ENCODE peak calls at places on chromosomes 11 and 22, in six cellular contexts. H, N, F, K, Y and X are unnamed samples.

GRCh38 chr11:72787262-72788104 is 6.4 kb downstream of the STARD10 start:
- DNase-seq in H (no peak), N (peak), F (no peak), K (no peak), Y (no peak), X (no peak)

GRCh38 chr11:130555251-130555841 is 106.9 kb downstream of the ADAMTS15 start:
- DNase-seq in H (no peak), N (no peak), F (no peak), K (no peak), Y (no peak), X (no peak)

GRCh38 chr11:772429-773390 is 4.6 kb downstream of the GATD1 start:
- DNase-seq in H (no peak), N (peak), F (no peak), K (no peak), Y (no peak), X (no peak)

GRCh38 chr11:19377855-19378254 is 137.1 kb upstream of the E2F8 start:
- DNase-seq in H (no peak), N (no peak), F (no peak), K (no peak), Y (no peak), X (no peak)

GRCh38 chr22:22909605-22910271 is 22.1 kb downstream of the IGLL5 start:
- DNase-seq in H (no peak), N (no peak), F (no peak), K (no peak), Y (no peak), X (no peak)

GRCh38 chr11:74257934-74258553 is 53.4 kb downstream of the P4HA3 start:
- DNase-seq in H (peak), N (no peak), F (peak), K (peak), Y (peak), X (peak)

GRCh38 chr11:118641463-118642019 is 34.1 kb downstream of the PHLDB1 start:
- DNase-seq in H (no peak), N (no peak), F (no peak), K (no peak), Y (no peak), X (no peak)

GRCh38 chr11:61536676-61537270 is 28.2 kb downstream of the LRRC10B start:
- DNase-seq in H (no peak), N (no peak), F (no peak), K (no peak), Y (no peak), X (no peak)

GRCh38 chr11:8259316-8259995 is 4.2 kb downstream of the LMO1 start:
- DNase-seq in H (no peak), N (peak), F (no peak), K (no peak), Y (no peak), X (no peak)

GRCh38 chr11:121104223-121104831 is 3.3 kb downstream of the TECTA start:
- DNase-seq in H (no peak), N (no peak), F (peak), K (no peak), Y (no peak), X (no peak)

GRCh38 chr11:79374707-79375106 is 66.1 kb downstream of the TENM4 start:
- DNase-seq in H (no peak), N (no peak), F (no peak), K (no peak), Y (no peak), X (no peak)

GRCh38 chr11:79369094-79369493 is 71.7 kb downstream of the TENM4 start:
- DNase-seq in H (no peak), N (no peak), F (no peak), K (no peak), Y (no peak), X (no peak)

GRCh38 chr11:79367844-79368243 is 73.0 kb downstream of the TENM4 start:
- DNase-seq in H (no peak), N (no peak), F (no peak), K (no peak), Y (no peak), X (no peak)

GRCh38 chr11:79371724-79372123 is 69.1 kb downstream of the TENM4 start:
- DNase-seq in H (no peak), N (no peak), F (no peak), K (no peak), Y (no peak), X (no peak)

DNA sequence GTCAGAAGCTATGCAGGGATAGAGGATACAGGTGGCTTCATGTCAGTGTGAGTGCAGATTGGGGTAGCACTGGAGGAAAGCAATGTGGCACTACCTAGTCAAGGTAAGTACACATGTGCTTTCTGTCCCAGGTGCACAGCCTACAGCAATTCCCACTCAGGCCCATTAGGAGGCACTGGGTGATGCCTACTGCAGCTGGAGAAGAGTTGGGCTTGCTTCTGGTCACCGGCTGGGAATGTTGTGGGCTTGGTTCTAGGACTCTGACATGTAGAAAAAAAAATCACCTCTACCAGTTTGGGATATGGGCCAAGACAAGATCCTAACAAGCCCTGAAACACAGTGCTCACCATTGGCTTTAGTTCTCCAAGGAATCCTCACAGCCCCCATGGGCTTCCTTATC is 69.7 kb downstream of the TENM4 start:
- DNase-seq in H (no peak), N (no peak), F (no peak), K (no peak), Y (no peak), X (no peak)
- TF ChIP-seq CTCF in H (no peak), N (no peak), F (no peak), K (no peak), Y (no peak), X (no peak)

GRCh38 chr11:127000991-127001390 is 421 bp upstream of the KIRREL3 start:
- DNase-seq in H (peak), N (no peak), F (no peak), K (no peak), Y (no peak), X (no peak)

GRCh38 chr11:127003260-127003981 is 2.9 kb upstream of the KIRREL3 start:
- DNase-seq in H (peak), N (peak), F (no peak), K (no peak), Y (no peak), X (no peak)

GRCh38 chr11:127000291-127000968 is at the start of gene KIRREL3:
- DNase-seq in H (peak), N (no peak), F (no peak), K (no peak), Y (no peak), X (no peak)

GRCh38 chr11:126999366-126999765 is 1.2 kb downstream of the KIRREL3 start:
- DNase-seq in H (no peak), N (no peak), F (no peak), K (no peak), Y (peak), X (no peak)

GRCh38 chr11:127002669-127003259 is 2.2 kb upstream of the KIRREL3 start:
- DNase-seq in H (no peak), N (no peak), F (no peak), K (no peak), Y (no peak), X (no peak)
- H3K4me3 ChIP-seq in H (peak), N (no peak), F (peak), K (no peak), Y (no peak), X (no peak)

DNA sequence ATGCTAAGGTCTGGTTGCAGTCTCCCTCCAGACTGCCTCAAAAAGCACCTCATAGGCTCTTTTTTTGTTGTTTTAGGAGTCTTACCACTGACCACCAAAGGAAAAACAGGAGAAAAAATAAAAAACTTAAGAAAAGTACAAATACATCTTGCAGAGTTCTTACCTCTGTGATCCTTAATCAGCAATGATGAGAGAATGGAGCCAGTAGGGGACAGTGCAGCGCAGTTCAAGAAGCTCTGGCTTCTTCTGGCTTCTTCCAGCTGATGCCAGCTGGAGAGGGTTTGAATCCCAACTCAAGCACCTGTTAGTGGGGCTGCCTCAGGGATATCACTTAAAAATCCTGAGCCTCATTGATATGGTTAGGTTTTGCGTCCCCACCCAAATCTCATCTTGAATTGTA is 223.3 kb upstream of the ISX start:
- DNase-seq in H (no peak), N (no peak), F (no peak), K (no peak), Y (no peak), X (no peak)
- H3K27ac ChIP-seq in H (no peak), N (no peak), F (no peak), K (no peak), Y (no peak), X (no peak)

GRCh38 chr11:75431533-75432525 is 1.2 kb downstream of the KLHL35 start:
- DNase-seq in H (no peak), N (no peak), F (no peak), K (no peak), Y (no peak), X (no peak)
- TF ChIP-seq CTCF in H (no peak), N (no peak), F (no peak), K (no peak), Y (no peak), X (no peak)

DNA sequence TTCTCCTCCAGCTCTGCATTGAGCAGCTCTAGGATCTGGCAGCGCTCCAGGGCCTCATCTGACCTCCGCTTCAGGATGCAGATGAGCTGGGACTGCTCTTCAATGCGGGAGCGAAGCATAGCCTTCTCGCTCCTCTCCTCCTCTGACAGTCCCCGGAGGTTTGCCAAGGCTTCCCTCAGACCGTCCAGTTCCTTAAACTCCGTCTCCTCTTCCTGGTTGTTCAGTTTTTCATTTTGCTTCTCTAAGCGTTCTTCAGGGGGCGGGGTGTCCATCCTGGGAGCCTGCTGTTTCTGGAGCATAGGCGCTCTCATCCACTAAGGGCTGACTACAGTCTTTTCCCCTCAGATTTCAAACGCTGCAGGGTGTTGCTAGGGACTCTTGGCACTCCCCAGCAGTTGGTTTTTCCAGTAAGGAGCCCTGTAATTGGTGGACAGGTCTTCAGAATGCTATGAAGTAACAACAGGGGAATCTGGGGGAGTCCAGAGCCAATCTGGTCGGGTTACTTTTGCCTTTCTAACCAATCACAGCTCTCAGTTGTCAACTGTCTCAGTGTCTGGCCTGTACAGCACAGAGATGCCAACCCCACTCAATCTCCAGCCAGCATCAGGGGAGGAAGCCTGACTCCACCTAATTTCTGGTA is at the start of gene CCDC89:
- DNase-seq in H (peak), N (peak), F (peak), K (peak), Y (no peak), X (peak)
- H3K4me3 ChIP-seq in H (peak), N (no peak), F (peak), K (peak), Y (no peak), X (peak)

DNA sequence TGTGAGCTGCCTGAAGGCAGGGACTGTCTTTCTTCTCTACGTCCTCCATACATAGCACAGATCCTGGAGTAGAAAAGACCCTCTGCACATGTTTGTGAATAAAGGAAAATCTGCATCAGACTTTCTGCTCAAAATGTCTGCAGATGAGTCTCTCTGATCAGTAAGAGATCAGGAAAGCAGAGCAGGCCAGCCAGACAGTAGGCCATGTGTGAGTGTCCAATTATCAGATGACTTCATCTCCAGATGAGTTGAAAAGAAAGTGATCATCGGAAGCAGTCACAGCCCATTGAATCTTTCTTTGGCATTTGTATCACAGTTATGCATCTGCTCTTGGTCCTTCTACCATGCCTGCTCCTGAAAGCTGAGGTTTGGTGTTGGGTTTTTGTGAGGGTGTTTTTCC is 298.7 kb upstream of the NCAM1 start:
- DNase-seq in H (no peak), N (no peak), F (no peak), K (no peak), Y (no peak), X (no peak)
- H3K27ac ChIP-seq in H (no peak), N (no peak), F (no peak), K (no peak), Y (no peak), X (no peak)

GRCh38 chr11:68798221-68798813 is 43.4 kb downstream of the CPT1A start:
- DNase-seq in H (no peak), N (no peak), F (no peak), K (no peak), Y (no peak), X (no peak)
- TF ChIP-seq CTCF in H (peak), N (peak), F (peak), K (peak), Y (peak), X (peak)

GRCh38 chr22:40531951-40532900 is 104.3 kb downstream of the MRTFA start:
- DNase-seq in H (no peak), N (no peak), F (no peak), K (no peak), Y (no peak), X (no peak)

GRCh38 chr22:40535642-40536041 is 100.9 kb downstream of the MRTFA start:
- DNase-seq in H (no peak), N (no peak), F (no peak), K (no peak), Y (no peak), X (no peak)

GRCh38 chr22:40533712-40534378 is 102.7 kb downstream of the MRTFA start:
- DNase-seq in H (peak), N (no peak), F (no peak), K (no peak), Y (no peak), X (no peak)

GRCh38 chr22:40534379-40535188 is 101.9 kb downstream of the MRTFA start:
- DNase-seq in H (peak), N (no peak), F (no peak), K (no peak), Y (no peak), X (no peak)

DNA sequence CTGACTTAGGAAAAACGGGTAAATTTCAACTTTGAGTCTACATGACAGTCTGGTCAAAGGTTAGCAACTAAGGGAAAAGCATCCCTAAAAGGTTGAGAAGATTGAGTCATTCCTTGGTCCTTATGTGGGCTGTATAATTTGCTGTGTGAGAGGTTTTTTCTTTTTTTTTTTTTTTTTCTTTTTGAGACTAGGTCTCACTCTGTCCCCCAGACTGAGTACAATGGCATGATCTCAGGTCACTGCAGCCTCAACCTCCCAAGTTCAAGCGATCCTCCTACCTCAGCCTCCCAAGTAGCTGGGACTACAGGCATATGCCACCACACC is 101.4 kb downstream of the MRTFA start:
- DNase-seq in H (no peak), N (no peak), F (no peak), K (no peak), Y (no peak), X (no peak)
- H3K4me3 ChIP-seq in H (no peak), N (no peak), F (no peak), K (no peak), Y (no peak), X (no peak)